ENCODE peak calls at places on chromosomes 4 and X, in six cellular contexts. N is mesendoderm, Q is fibroblast of lung, M is dorsolateral prefrontal cortex, Z is GM23248, J is kidney. E is an unnamed sample.

GRCh38 chr4:176779421-176779820 is 13.3 kb downstream of the VEGFC start:
- DNase-seq in Q (no peak), J (no peak), Z (no peak), M (no peak), N (no peak), E (no peak)

GRCh38 chrX:152044383-152044782 is 69.9 kb upstream of the GABRE start:
- DNase-seq in N (no peak), J (no peak), Q (no peak), M (no peak), Z (no peak), E (no peak)

GRCh38 chr4:71171592-71171991 is 167.2 kb upstream of the SLC4A4 start:
- DNase-seq in M (no peak), Q (no peak), N (no peak), J (no peak), Z (no peak), E (no peak)

GRCh38 chr4:95165926-95166524 is 382.7 kb downstream of the UNC5C start:
- DNase-seq in J (no peak), Q (peak; percentile 68), Z (peak; percentile 81), M (no peak), N (peak; percentile 73), E (peak; percentile 56)

GRCh38 chr4:56197387-56197786 is 189.9 kb downstream of the AASDH start:
- DNase-seq in N (no peak), J (no peak), M (no peak), Z (peak; percentile 8), Q (peak; percentile 51), E (peak; percentile 15)

GRCh38 chr4:128782875-128783614 is 26.5 kb upstream of the JADE1 start:
- DNase-seq in Q (peak; percentile 79), N (no peak), M (no peak), Z (peak; percentile 93), J (no peak), E (no peak)

GRCh38 chrX:19751068-19751467 is 136.3 kb downstream of the SH3KBP1 start:
- DNase-seq in N (peak; percentile 14), M (no peak), Z (peak; percentile 6), Q (peak; percentile 3), J (no peak), E (no peak)

GRCh38 chr4:86453044-86453501 is 93.2 kb upstream of the MAPK10 start:
- DNase-seq in N (no peak), Z (no peak), Q (peak; percentile 22), M (no peak), J (peak; percentile 54), E (peak; percentile 26)

GRCh38 chr4:6437682-6438264 is 34.6 kb downstream of the PPP2R2C start:
- DNase-seq in N (no peak), J (no peak), M (no peak), Z (no peak), Q (no peak), E (no peak)

GRCh38 chrX:20514358-20514757 is 247.6 kb upstream of the RPS6KA3 start:
- DNase-seq in N (no peak), Q (peak; percentile 88), J (no peak), M (no peak), Z (peak; percentile 85), E (peak; percentile 31)

GRCh38 chr4:135510582-135510981 is 1309.0 kb upstream of the PABPC4L start:
- DNase-seq in Z (no peak), M (no peak), N (no peak), J (no peak), Q (no peak), E (no peak)

GRCh38 chr4:128653514-128654420 is 155.7 kb upstream of the JADE1 start:
- DNase-seq in M (no peak), Q (no peak), Z (peak; percentile 29), N (peak; percentile 38), J (peak; percentile 73), E (no peak)

GRCh38 chr4:86155766-86156165 is 204.1 kb downstream of the MAPK10 start:
- DNase-seq in J (no peak), M (no peak), Z (no peak), N (no peak), Q (no peak), E (no peak)

GRCh38 chrX:3743821-3744439 is 30.5 kb upstream of the PRKX start:
- DNase-seq in Z (no peak), M (no peak), N (no peak), J (no peak), Q (no peak), E (no peak)

GRCh38 chrX:119669424-119670037 is 23.4 kb downstream of the SEPTIN6 start:
- DNase-seq in Z (peak; percentile 3), N (no peak), J (peak; percentile 38), M (no peak), Q (peak; percentile 58), E (no peak)

GRCh38 chr4:42673084-42673429 is 16.2 kb upstream of the ATP8A1 start:
- DNase-seq in J (no peak), Z (peak; percentile 61), M (no peak), Q (peak; percentile 37), N (no peak), E (no peak)

GRCh38 chr4:172305698-172306097 is 492.5 kb downstream of the GALNTL6 start:
- DNase-seq in N (no peak), Z (no peak), M (no peak), Q (no peak), J (no peak), E (no peak)

GRCh38 chr4:158166701-158167100 is 6.1 kb downstream of the GASK1B start:
- DNase-seq in Q (no peak), M (no peak), N (no peak), Z (no peak), J (no peak), E (no peak)

GRCh38 chr4:158163941-158164665 is 8.7 kb downstream of the GASK1B start:
- DNase-seq in N (no peak), M (no peak), J (no peak), Z (no peak), Q (peak; percentile 30), E (no peak)

GRCh38 chr4:158162637-158163036 is 10.2 kb downstream of the GASK1B start:
- DNase-seq in N (no peak), M (no peak), J (no peak), Z (peak; percentile 24), Q (peak; percentile 31), E (no peak)

GRCh38 chr4:158161561-158162354 is 11.1 kb downstream of the GASK1B start:
- DNase-seq in Q (peak; percentile 98), N (peak; percentile 52), M (no peak), J (no peak), Z (peak; percentile 88), E (peak; percentile 4)

DNA sequence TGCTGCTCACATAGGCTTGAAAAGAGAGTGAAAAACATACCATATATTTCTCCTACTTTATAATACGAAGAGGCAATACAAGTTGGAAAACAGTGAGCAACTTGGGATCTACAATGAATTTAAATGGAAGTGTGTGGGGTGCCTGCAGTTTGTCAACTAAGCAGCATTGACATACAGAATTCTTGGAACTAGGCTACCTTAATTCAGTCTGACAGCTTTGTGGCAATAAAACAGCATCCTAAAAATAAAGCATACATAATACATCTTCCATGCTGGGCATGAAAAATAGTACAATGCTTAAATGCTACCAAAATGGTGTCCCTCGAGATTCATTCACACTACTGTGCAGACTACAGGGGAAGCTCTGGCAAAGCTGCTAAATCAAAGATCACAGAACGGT is 8.0 kb downstream of the GASK1B start:
- DNase-seq in M (no peak), N (no peak), Q (no peak), Z (no peak), J (no peak), E (peak; percentile 20)
- H3K27ac ChIP-seq in M (peak overlapping the region; percentile 80), N (no peak overlapping the region), Q (no peak overlapping the region), Z (no peak overlapping the region), J (no peak overlapping the region), E (no peak overlapping the region)

GRCh38 chr4:81577392-81577791 is 105.7 kb upstream of the RASGEF1B start:
- DNase-seq in Z (no peak), J (no peak), N (no peak), Q (no peak), M (no peak), E (no peak)
- H3K4me3 ChIP-seq in Z (no peak overlapping the region), J (no peak overlapping the region), N (no peak overlapping the region), Q (no peak overlapping the region), M (no peak overlapping the region), E (no peak overlapping the region)

GRCh38 chrX:154013001-154013421 is 6.7 kb downstream of the IRAK1 start:
- DNase-seq in M (no peak), Z (no peak), Q (no peak), N (no peak), J (peak; percentile 64), E (no peak)
- H3K27ac ChIP-seq in M (peak overlapping the region; percentile 78), Z (no peak overlapping the region), Q (no peak overlapping the region), N (no peak overlapping the region), J (no peak overlapping the region), E (no peak overlapping the region)

GRCh38 chrX:79153348-79153747 is 8.9 kb downstream of the GPR174 start:
- DNase-seq in Z (no peak), Q (no peak), J (no peak), M (no peak), N (no peak), E (no peak)
- H3K4me3 ChIP-seq in Z (no peak overlapping the region), Q (no peak overlapping the region), J (no peak overlapping the region), M (no peak overlapping the region), N (no peak overlapping the region), E (peak overlapping the region; percentile 10)

DNA sequence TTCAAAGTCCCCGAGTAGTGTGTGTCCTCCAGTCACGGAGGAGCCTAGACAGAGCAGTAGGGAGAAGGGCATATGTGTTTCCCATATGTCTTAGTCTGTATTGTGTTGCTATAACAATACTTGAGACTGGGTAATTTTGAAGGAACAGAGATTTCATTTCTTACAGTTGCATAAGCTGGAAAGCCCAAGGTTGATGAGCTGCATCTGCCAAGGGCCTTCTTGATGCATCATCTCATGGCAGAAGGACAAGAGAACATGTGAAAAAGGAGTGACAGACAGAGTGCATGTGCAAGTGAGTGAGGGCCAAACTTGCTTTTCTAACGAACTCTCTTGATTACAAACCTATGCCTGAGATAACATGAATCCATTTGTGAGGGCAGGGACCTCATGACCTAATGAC is 243.4 kb downstream of the ARHGAP10 start:
- DNase-seq in Z (peak; percentile 79), J (no peak), N (no peak), M (no peak), Q (peak; percentile 16), E (no peak)
- H3K27ac ChIP-seq in Z (peak overlapping the region; percentile 75), J (no peak overlapping the region), N (no peak overlapping the region), M (peak overlapping the region; percentile 33), Q (no peak overlapping the region), E (no peak overlapping the region)

GRCh38 chr4:47714269-47714668 is 123.6 kb downstream of the CORIN start:
- DNase-seq in Q (no peak), Z (no peak), J (no peak), M (no peak), N (no peak), E (no peak)

GRCh38 chr4:47719576-47719975 is 118.3 kb downstream of the CORIN start:
- DNase-seq in J (no peak), N (no peak), Q (no peak), Z (no peak), M (no peak), E (no peak)

GRCh38 chr4:47716017-47716416 is 121.8 kb downstream of the CORIN start:
- DNase-seq in Z (no peak), Q (no peak), M (no peak), J (no peak), N (no peak), E (no peak)

GRCh38 chr4:47718691-47719090 is 119.2 kb downstream of the CORIN start:
- DNase-seq in Q (no peak), N (no peak), J (no peak), M (no peak), Z (peak; percentile 15), E (peak; percentile 19)

GRCh38 chr4:47717173-47717572 is 120.7 kb downstream of the CORIN start:
- DNase-seq in M (no peak), N (peak; percentile 57), J (no peak), Q (no peak), Z (no peak), E (no peak)
- H3K4me3 ChIP-seq in M (no peak overlapping the region), N (no peak overlapping the region), J (no peak overlapping the region), Q (no peak overlapping the region), Z (no peak overlapping the region), E (no peak overlapping the region)

GRCh38 chr4:81052119-81053068 is 21.9 kb downstream of the BMP3 start:
- DNase-seq in N (peak; percentile 84), M (peak; percentile 47), J (no peak), Q (peak; percentile 49), Z (peak; percentile 61), E (peak; percentile 49)
- H3K27ac ChIP-seq in N (no peak overlapping the region), M (no peak overlapping the region), J (no peak overlapping the region), Q (no peak overlapping the region), Z (no peak overlapping the region), E (no peak overlapping the region)